ENCODE peak calls at places on chromosome 6, in ten cellular contexts. E, O, A, D, W, G, P, Y, V and B are unnamed samples.

GRCh38 chr6:154606457-154606856 is 96.0 kb upstream of the CNKSR3 start:
- DNase-seq in E (no peak), O (no peak), A (peak; percentile 93), D (no peak), W (no peak), G (no peak), P (no peak), Y (no peak), V (no peak), B (no peak)

GRCh38 chr6:122491915-122492537 is 20.4 kb upstream of the SERINC1 start:
- DNase-seq in E (peak; percentile 67), O (peak; percentile 80), A (no peak), D (no peak), W (peak; percentile 76), G (peak; percentile 63), P (peak; percentile 80), Y (peak; percentile 63), V (peak; percentile 64), B (peak; percentile 89)

GRCh38 chr6:5203571-5203970 is 57.2 kb downstream of the LYRM4 start:
- DNase-seq in E (no peak), O (no peak), A (no peak), D (no peak), W (no peak), G (no peak), P (no peak), Y (no peak), V (no peak), B (no peak)

GRCh38 chr6:157274471-157275226 is 48.7 kb downstream of the TMEM242 start:
- DNase-seq in E (peak; percentile 57), O (peak; percentile 80), A (peak; percentile 9), D (no peak), W (peak; percentile 86), G (peak; percentile 76), P (peak; percentile 74), Y (peak; percentile 69), V (peak; percentile 82), B (peak; percentile 74)

GRCh38 chr6:142926494-142927273 is 18.3 kb downstream of the HIVEP2 start:
- DNase-seq in E (peak; percentile 90), O (peak; percentile 89), A (no peak), D (peak; percentile 94), W (peak; percentile 93), G (peak; percentile 69), P (peak; percentile 79), Y (peak; percentile 74), V (peak; percentile 88), B (peak; percentile 72)

GRCh38 chr6:64415936-64416335 is 780.3 kb downstream of the PHF3 start:
- DNase-seq in E (no peak), O (no peak), A (no peak), D (no peak), W (no peak), G (no peak), P (no peak), Y (no peak), V (no peak), B (no peak)

GRCh38 chr6:97978855-97979271 is 695.8 kb upstream of the MMS22L start:
- DNase-seq in E (no peak), O (no peak), A (no peak), D (no peak), W (no peak), G (no peak), P (no peak), Y (peak; percentile 7), V (no peak), B (no peak)

GRCh38 chr6:166307981-166308768 is at the start of gene PRR18:
- DNase-seq in E (no peak), O (peak; percentile 41), A (peak; percentile 42), D (peak; percentile 89), W (no peak), G (no peak), P (no peak), Y (no peak), V (no peak), B (no peak)

GRCh38 chr6:151962246-151962846 is 154.9 kb downstream of the ESR1 start:
- DNase-seq in E (no peak), O (no peak), A (no peak), D (no peak), W (no peak), G (no peak), P (no peak), Y (no peak), V (no peak), B (no peak)

GRCh38 chr6:44304282-44305199 is 8.6 kb downstream of the AARS2 start:
- DNase-seq in E (peak; percentile 35), O (peak; percentile 37), A (no peak), D (no peak), W (no peak), G (no peak), P (no peak), Y (peak; percentile 42), V (peak; percentile 41), B (no peak)

GRCh38 chr6:52063584-52064400 is 23.6 kb downstream of the PKHD1 start:
- DNase-seq in E (peak; percentile 30), O (peak; percentile 64), A (peak; percentile 42), D (no peak), W (no peak), G (no peak), P (peak; percentile 53), Y (peak; percentile 36), V (peak; percentile 25), B (no peak)
- TF ChIP-seq CTCF in E (peak; percentile 45), O (peak; percentile 49), A (peak; percentile 64), D (peak; percentile 49), W (peak; percentile 6), G (peak; percentile 27), P (peak; percentile 28), Y (no peak), V (peak; percentile 30), B (no peak)

GRCh38 chr6:53054532-53054931 is 10.7 kb upstream of the FBXO9 start:
- DNase-seq in E (no peak), O (no peak), A (no peak), D (no peak), W (no peak), G (no peak), P (no peak), Y (no peak), V (peak; percentile 36), B (no peak)
- TF ChIP-seq POLR2A in E (no peak), O (no peak), A (no peak), D (no peak), W (no peak), G (no peak), P (no peak), Y (no peak), V (no peak), B (no peak)

DNA sequence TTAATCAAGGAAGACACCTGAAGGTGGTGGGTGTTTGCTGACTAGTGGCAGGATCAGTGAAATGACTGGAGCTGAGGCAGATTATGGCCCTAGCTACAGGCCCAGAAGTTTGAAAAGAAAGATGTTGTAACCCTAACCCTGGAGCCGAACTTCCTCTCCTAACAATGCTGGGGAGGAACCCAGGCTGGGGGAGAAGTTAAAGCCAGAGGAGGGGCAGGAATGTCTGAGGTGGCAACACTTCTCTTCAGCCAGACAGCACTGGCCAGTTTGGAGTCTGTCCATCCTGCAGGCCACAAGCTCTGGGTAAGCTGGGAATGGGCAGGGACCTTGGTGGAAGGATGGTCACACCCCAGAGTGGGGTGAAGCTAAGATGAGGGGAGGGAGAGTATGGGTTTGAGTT is at the start of gene LST1:
- DNase-seq in E (no peak), O (no peak), A (no peak), D (no peak), W (no peak), G (no peak), P (no peak), Y (no peak), V (peak; percentile 31), B (peak; percentile 77)
- H3K4me3 ChIP-seq in E (no peak within 1 kb of the TSS), O (no peak within 1 kb of the TSS), A (peak within 1 kb of the TSS; percentile 68), D (no peak within 1 kb of the TSS), W (peak within 1 kb of the TSS; percentile 12), G (no peak within 1 kb of the TSS), P (no peak within 1 kb of the TSS), Y (no peak within 1 kb of the TSS), V (no peak within 1 kb of the TSS), B (no peak within 1 kb of the TSS)

DNA sequence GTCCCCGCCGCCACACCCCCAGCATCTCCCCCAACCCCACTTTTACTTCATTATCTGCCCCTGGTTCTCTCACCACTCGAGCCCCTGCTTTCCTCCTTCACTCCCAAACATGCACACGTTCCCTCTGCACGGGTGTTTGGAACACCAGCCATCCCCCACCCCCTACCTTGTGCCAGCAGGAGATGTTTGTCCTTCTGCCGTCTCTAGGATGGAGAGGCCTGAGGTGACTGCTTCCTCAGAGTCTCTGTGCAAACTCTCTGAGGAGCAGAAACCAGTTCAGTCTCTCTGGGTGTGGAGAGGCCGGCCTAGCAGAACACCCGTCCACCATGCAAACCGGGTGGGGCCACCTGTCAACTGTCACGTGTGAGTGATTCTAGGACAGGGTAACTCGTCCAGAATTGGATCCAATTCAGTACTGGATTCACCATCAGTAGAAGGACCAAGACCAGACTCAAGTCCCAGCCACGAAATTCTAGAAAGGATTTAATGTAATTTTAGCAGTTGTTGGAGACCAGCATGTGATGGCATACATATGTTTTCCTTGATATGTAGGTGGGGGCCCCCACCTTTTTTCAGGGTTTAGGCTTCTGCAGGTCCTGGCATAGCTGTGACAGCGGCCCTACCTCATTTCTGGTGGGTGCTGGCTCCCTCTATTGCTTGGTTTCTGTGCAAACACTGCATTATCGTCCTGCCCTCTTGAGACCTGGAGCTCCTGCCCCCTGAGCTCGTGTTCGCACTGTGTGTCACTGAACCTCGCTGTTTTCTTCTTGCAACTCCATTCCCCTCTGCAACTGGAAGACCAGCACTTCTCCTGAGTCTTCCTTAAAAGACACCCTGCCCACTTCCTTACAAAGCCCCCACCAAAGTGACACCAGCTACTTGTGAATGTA is at the start of gene RAET1E:
- DNase-seq in E (no peak), O (no peak), A (no peak), D (no peak), W (no peak), G (no peak), P (no peak), Y (no peak), V (no peak), B (no peak)
- TF ChIP-seq CTCF in E (peak; percentile 11), O (no peak), A (no peak), D (no peak), W (no peak), G (no peak), P (no peak), Y (peak; percentile 32), V (no peak), B (no peak)

DNA sequence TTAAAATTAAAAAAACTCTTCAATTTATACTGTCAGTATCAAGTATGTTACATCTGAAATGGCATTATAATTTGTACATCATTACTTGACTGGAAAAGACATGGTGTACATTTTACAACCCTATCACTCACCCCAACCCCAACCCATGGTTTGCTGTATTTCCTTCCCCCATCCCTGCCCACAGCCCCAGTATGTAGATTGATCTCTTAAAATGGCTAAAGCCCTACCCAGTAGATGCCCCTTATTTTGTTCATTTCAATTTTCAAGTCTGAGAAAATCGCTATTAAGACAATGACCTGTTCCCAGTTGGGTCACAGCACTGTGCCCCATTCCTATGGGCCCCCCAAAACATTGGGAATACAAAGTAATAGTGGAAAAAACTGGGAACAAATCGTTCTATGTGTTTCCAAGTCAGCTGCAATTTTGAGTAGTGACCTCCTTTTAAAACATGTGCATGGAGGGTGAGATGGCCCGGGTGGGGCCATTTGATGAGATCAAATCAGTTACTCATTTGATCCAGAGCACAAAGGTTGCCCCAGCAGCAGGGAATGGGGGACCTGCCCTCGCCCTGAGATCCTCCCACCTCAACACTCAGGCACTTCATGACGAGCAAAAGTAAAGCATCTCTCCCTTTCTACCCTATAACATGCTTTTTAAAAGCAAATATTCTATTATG is 13.3 kb downstream of the EZR start:
- DNase-seq in E (no peak), O (no peak), A (no peak), D (no peak), W (no peak), G (no peak), P (peak; percentile 25), Y (no peak), V (no peak), B (no peak)
- TF ChIP-seq POLR2A in E (no peak), O (no peak), A (no peak), D (no peak), W (no peak), G (no peak), P (no peak), Y (no peak), V (no peak), B (no peak)